ENCODE peak calls at places on chromosome 22, in four cellular contexts. F is tibial nerve, Z is T-helper 1 cell, X is hippocampal formation. T is an unnamed sample.

GRCh38 chr22:45878051-45878764 is 98.8 kb downstream of the WNT7B start:
- DNase-seq in X (no peak), F (peak), Z (no peak), T (no peak)

GRCh38 chr22:43413826-43414225 is 2.0 kb downstream of the MPPED1 start:
- DNase-seq in Z (no peak), X (no peak), F (no peak), T (no peak)

GRCh38 chr22:48443680-48444079 is 1384.0 kb downstream of the BRD1 start:
- DNase-seq in Z (no peak), F (no peak), X (no peak), T (no peak)

GRCh38 chr22:27541831-27542230 is 259.7 kb downstream of the MN1 start:
- DNase-seq in F (no peak), X (no peak), Z (no peak), T (no peak)

GRCh38 chr22:17777005-17777716 is 2.9 kb upstream of the BID start:
- DNase-seq in F (no peak), X (no peak), Z (peak), T (no peak)

GRCh38 chr22:20068640-20069039 is 11.4 kb upstream of the DGCR8 start:
- DNase-seq in X (no peak), F (no peak), Z (no peak), T (no peak)

GRCh38 chr22:37782340-37783168 is 25.2 kb upstream of the GCAT start:
- DNase-seq in Z (no peak), F (no peak), X (no peak), T (peak)

GRCh38 chr22:39622881-39623367 is 52.4 kb downstream of the CACNA1I start:
- DNase-seq in X (peak), Z (peak), F (peak), T (no peak)

GRCh38 chr22:47297261-47298016 is 535.0 kb downstream of the TBC1D22A start:
- DNase-seq in F (no peak), X (no peak), Z (no peak), T (no peak)

GRCh38 chr22:23385301-23386244 is 194.5 kb downstream of the IGLL1 start:
- DNase-seq in F (peak), X (peak), Z (peak), T (peak)

GRCh38 chr22:46247443-46247975 is 2.6 kb downstream of the CDPF1 start:
- DNase-seq in X (no peak), F (no peak), Z (no peak), T (no peak)

GRCh38 chr22:38282397-38282796 is 9.6 kb upstream of the TMEM184B start:
- DNase-seq in Z (no peak), F (no peak), X (no peak), T (no peak)

GRCh38 chr22:25172153-25172552 is 27.5 kb upstream of the CRYBB3 start:
- DNase-seq in X (no peak), F (no peak), Z (no peak), T (peak)

GRCh38 chr22:22930222-22930497 is 42.5 kb downstream of the IGLL5 start:
- DNase-seq in X (no peak), F (no peak), Z (no peak), T (no peak)

GRCh38 chr22:23840026-23840425 is 1.2 kb upstream of the DERL3 start:
- DNase-seq in X (no peak), F (no peak), Z (no peak), T (no peak)

GRCh38 chr22:30080805-30081204 is 541 bp downstream of the HORMAD2 start:
- DNase-seq in Z (no peak), X (no peak), F (no peak), T (no peak)

GRCh38 chr22:37498289-37498909 is 12.2 kb upstream of the MFNG start:
- DNase-seq in Z (peak), F (no peak), X (no peak), T (no peak)

GRCh38 chr22:43996170-43996980 is 27.7 kb upstream of the PARVB start:
- DNase-seq in F (peak), Z (peak), X (no peak), T (no peak)

T was measured in H4.